ENCODE peak calls at places on chromosome 11, in seven cellular contexts. One of them, this sample, is unnamed. For H3K4me1, the result is how much of the 10 kb centered on the place peaks cover.

GRCh38 chr11:69392104-69392653 is 89.3 kb upstream of the LINC01488 start:
- DNase-seq in thoracic aorta: no peak
- DNase-seq in OCI-LY7: no peak
- DNase-seq in breast epithelium: peak
- DNase-seq in uterus: no peak
- DNase-seq in IMR-90: no peak
- DNase-seq in CD4-positive, CD25-positive, alpha-beta regulatory T cell: no peak
- DNase-seq in this sample: peak

GRCh38 chr11:101912823-101913284 is 2.0 kb upstream of the CEP126 start:
- DNase-seq in thoracic aorta: no peak
- DNase-seq in IMR-90: peak
- DNase-seq in OCI-LY7: no peak
- DNase-seq in uterus: no peak
- DNase-seq in breast epithelium: no peak
- DNase-seq in CD4-positive, CD25-positive, alpha-beta regulatory T cell: no peak
- DNase-seq in this sample: no peak

GRCh38 chr11:125001073-125001764 is 47.2 kb downstream of the CCDC15 start:
- DNase-seq in CD4-positive, CD25-positive, alpha-beta regulatory T cell: no peak
- DNase-seq in uterus: no peak
- DNase-seq in breast epithelium: no peak
- DNase-seq in IMR-90: peak
- DNase-seq in thoracic aorta: no peak
- DNase-seq in OCI-LY7: no peak
- DNase-seq in this sample: no peak

GRCh38 chr11:57541099-57541670 is 3.8 kb downstream of the SMTNL1 start:
- DNase-seq in OCI-LY7: no peak
- DNase-seq in IMR-90: no peak
- DNase-seq in breast epithelium: no peak
- DNase-seq in thoracic aorta: no peak
- DNase-seq in CD4-positive, CD25-positive, alpha-beta regulatory T cell: no peak
- DNase-seq in uterus: no peak
- DNase-seq in this sample: no peak

GRCh38 chr11:134132808-134133207 is 63.9 kb downstream of the JAM3 start:
- DNase-seq in uterus: no peak
- DNase-seq in OCI-LY7: no peak
- DNase-seq in CD4-positive, CD25-positive, alpha-beta regulatory T cell: no peak
- DNase-seq in breast epithelium: no peak
- DNase-seq in thoracic aorta: no peak
- DNase-seq in IMR-90: peak
- DNase-seq in this sample: no peak

GRCh38 chr11:503179-503981 is 3.7 kb downstream of the RNH1 start:
- DNase-seq in OCI-LY7: no peak
- DNase-seq in CD4-positive, CD25-positive, alpha-beta regulatory T cell: no peak
- DNase-seq in breast epithelium: no peak
- DNase-seq in thoracic aorta: no peak
- DNase-seq in IMR-90: peak
- DNase-seq in uterus: peak
- DNase-seq in this sample: no peak

GRCh38 chr11:115778928-115779650 is 274.9 kb upstream of the CADM1 start:
- DNase-seq in OCI-LY7: no peak
- DNase-seq in thoracic aorta: no peak
- DNase-seq in CD4-positive, CD25-positive, alpha-beta regulatory T cell: no peak
- DNase-seq in IMR-90: peak
- DNase-seq in breast epithelium: no peak
- DNase-seq in uterus: no peak
- DNase-seq in this sample: no peak

GRCh38 chr11:10325398-10326079 is 20.7 kb downstream of the ADM start:
- DNase-seq in uterus: no peak
- DNase-seq in breast epithelium: no peak
- DNase-seq in IMR-90: peak
- DNase-seq in CD4-positive, CD25-positive, alpha-beta regulatory T cell: no peak
- DNase-seq in OCI-LY7: no peak
- DNase-seq in thoracic aorta: no peak
- DNase-seq in this sample: no peak

GRCh38 chr11:129280027-129280811 is 88.1 kb upstream of the ARHGAP32 start:
- DNase-seq in thoracic aorta: no peak
- DNase-seq in OCI-LY7: no peak
- DNase-seq in IMR-90: peak
- DNase-seq in uterus: no peak
- DNase-seq in CD4-positive, CD25-positive, alpha-beta regulatory T cell: no peak
- DNase-seq in breast epithelium: no peak
- DNase-seq in this sample: no peak

GRCh38 chr11:78040691-78041379 is 17.8 kb upstream of the KCTD14 start:
- DNase-seq in CD4-positive, CD25-positive, alpha-beta regulatory T cell: no peak
- DNase-seq in IMR-90: no peak
- DNase-seq in thoracic aorta: no peak
- DNase-seq in breast epithelium: no peak
- DNase-seq in OCI-LY7: no peak
- DNase-seq in uterus: no peak
- DNase-seq in this sample: no peak

GRCh38 chr11:64241430-64242153 is 697 bp downstream of the FKBP2 start:
- DNase-seq in IMR-90: peak
- DNase-seq in OCI-LY7: peak
- DNase-seq in uterus: peak
- DNase-seq in CD4-positive, CD25-positive, alpha-beta regulatory T cell: peak
- DNase-seq in breast epithelium: peak
- DNase-seq in thoracic aorta: peak
- DNase-seq in this sample: peak

GRCh38 chr11:64244966-64245365 is 1.8 kb downstream of the PPP1R14B start:
- DNase-seq in OCI-LY7: no peak
- DNase-seq in IMR-90: no peak
- DNase-seq in thoracic aorta: no peak
- DNase-seq in CD4-positive, CD25-positive, alpha-beta regulatory T cell: no peak
- DNase-seq in uterus: no peak
- DNase-seq in breast epithelium: no peak
- DNase-seq in this sample: no peak

GRCh38 chr11:64241175-64241429 is 207 bp downstream of the FKBP2 start:
- DNase-seq in CD4-positive, CD25-positive, alpha-beta regulatory T cell: no peak
- DNase-seq in IMR-90: no peak
- DNase-seq in OCI-LY7: no peak
- DNase-seq in uterus: no peak
- DNase-seq in thoracic aorta: no peak
- DNase-seq in breast epithelium: no peak
- DNase-seq in this sample: no peak

GRCh38 chr11:64244107-64244506 is 2.6 kb downstream of the PPP1R14B start:
- DNase-seq in thoracic aorta: no peak
- DNase-seq in OCI-LY7: no peak
- DNase-seq in uterus: no peak
- DNase-seq in IMR-90: no peak
- DNase-seq in CD4-positive, CD25-positive, alpha-beta regulatory T cell: no peak
- DNase-seq in breast epithelium: no peak
- DNase-seq in this sample: no peak

GRCh38 chr11:64242920-64243854 is 2.3 kb downstream of the FKBP2 start:
- DNase-seq in IMR-90: no peak
- DNase-seq in OCI-LY7: no peak
- DNase-seq in breast epithelium: no peak
- DNase-seq in CD4-positive, CD25-positive, alpha-beta regulatory T cell: no peak
- DNase-seq in thoracic aorta: no peak
- DNase-seq in uterus: no peak
- DNase-seq in this sample: no peak
- H3K4me3 ChIP-seq in IMR-90: no peak
- H3K4me3 ChIP-seq in OCI-LY7: no peak
- H3K4me3 ChIP-seq in breast epithelium: no peak
- H3K4me3 ChIP-seq in CD4-positive, CD25-positive, alpha-beta regulatory T cell: no peak
- H3K4me3 ChIP-seq in thoracic aorta: peak
- H3K4me3 ChIP-seq in uterus: no peak
- H3K4me3 ChIP-seq in this sample: peak

GRCh38 chr11:34654491-34655334 is 33.8 kb downstream of the EHF start:
- DNase-seq in breast epithelium: peak
- DNase-seq in OCI-LY7: no peak
- DNase-seq in uterus: no peak
- DNase-seq in IMR-90: peak
- DNase-seq in thoracic aorta: no peak
- DNase-seq in CD4-positive, CD25-positive, alpha-beta regulatory T cell: no peak
- DNase-seq in this sample: no peak
- H3K4me1 ChIP-seq in breast epithelium: under half
- H3K4me1 ChIP-seq in OCI-LY7: under half
- H3K4me1 ChIP-seq in uterus: under half
- H3K4me1 ChIP-seq in IMR-90: under half
- H3K4me1 ChIP-seq in thoracic aorta: under half
- H3K4me1 ChIP-seq in CD4-positive, CD25-positive, alpha-beta regulatory T cell: under half
- H3K4me1 ChIP-seq in this sample: under half

GRCh38 chr11:32432565-32433248 is 2.6 kb downstream of the WT1 start:
- DNase-seq in thoracic aorta: no peak
- DNase-seq in IMR-90: no peak
- DNase-seq in breast epithelium: no peak
- DNase-seq in CD4-positive, CD25-positive, alpha-beta regulatory T cell: no peak
- DNase-seq in uterus: no peak
- DNase-seq in OCI-LY7: no peak
- DNase-seq in this sample: no peak
- H3K4me3 ChIP-seq in thoracic aorta: peak
- H3K4me3 ChIP-seq in IMR-90: peak
- H3K4me3 ChIP-seq in breast epithelium: peak
- H3K4me3 ChIP-seq in CD4-positive, CD25-positive, alpha-beta regulatory T cell: no peak
- H3K4me3 ChIP-seq in uterus: peak
- H3K4me3 ChIP-seq in OCI-LY7: no peak
- H3K4me3 ChIP-seq in this sample: peak

GRCh38 chr11:47907499-47907898 is 59.3 kb upstream of the NUP160 start:
- DNase-seq in breast epithelium: no peak
- DNase-seq in OCI-LY7: no peak
- DNase-seq in IMR-90: peak
- DNase-seq in thoracic aorta: no peak
- DNase-seq in uterus: peak
- DNase-seq in CD4-positive, CD25-positive, alpha-beta regulatory T cell: no peak
- DNase-seq in this sample: no peak
- H3K4me1 ChIP-seq in breast epithelium: under half
- H3K4me1 ChIP-seq in OCI-LY7: under half
- H3K4me1 ChIP-seq in IMR-90: under half
- H3K4me1 ChIP-seq in thoracic aorta: under half
- H3K4me1 ChIP-seq in uterus: under half
- H3K4me1 ChIP-seq in CD4-positive, CD25-positive, alpha-beta regulatory T cell: under half
- H3K4me1 ChIP-seq in this sample: under half